ENCODE peak calls at places on chromosomes 5 and 9, in seven cellular contexts. X, J, V, T, Z, I and M are unnamed samples.

GRCh38 chr5:54281933-54282332 is 28.4 kb downstream of the ARL15 start:
- DNase-seq in X (no peak), J (no peak), V (no peak), T (no peak), Z (no peak), I (no peak), M (no peak)

GRCh38 chr5:77869115-77869798 is 93.1 kb upstream of the TBCA start:
- DNase-seq in X (no peak), J (no peak), V (no peak), T (no peak), Z (no peak), I (no peak), M (no peak)

GRCh38 chr9:92964981-92965758 is 17.8 kb downstream of the FGD3 start:
- DNase-seq in X (no peak), J (no peak), V (no peak), T (no peak), Z (no peak), I (peak), M (no peak)

GRCh38 chr9:82284758-82285157 is 296.2 kb downstream of the SPATA31D1 start:
- DNase-seq in X (no peak), J (peak), V (no peak), T (no peak), Z (no peak), I (no peak), M (peak)

GRCh38 chr9:96232539-96233241 is 69.3 kb downstream of the HSD17B3 start:
- DNase-seq in X (no peak), J (peak), V (no peak), T (peak), Z (peak), I (peak), M (peak)

GRCh38 chr5:98977723-98978122 is 48.9 kb upstream of the CHD1 start:
- DNase-seq in X (no peak), J (no peak), V (no peak), T (no peak), Z (no peak), I (no peak), M (no peak)

GRCh38 chr5:7078090-7078489 is 317.8 kb upstream of the ADCY2 start:
- DNase-seq in X (no peak), J (no peak), V (no peak), T (no peak), Z (no peak), I (no peak), M (no peak)

GRCh38 chr9:137500666-137501397 is 41.7 kb upstream of the NSMF start:
- DNase-seq in X (no peak), J (no peak), V (no peak), T (no peak), Z (no peak), I (no peak), M (no peak)

GRCh38 chr9:129422032-129422842 is 198.7 kb downstream of the C9orf50 start:
- DNase-seq in X (no peak), J (no peak), V (no peak), T (no peak), Z (no peak), I (no peak), M (no peak)

GRCh38 chr5:6714221-6715041 is 1.2 kb downstream of the TENT4A start:
- DNase-seq in X (no peak), J (no peak), V (peak), T (no peak), Z (peak), I (peak), M (no peak)